ENCODE peak calls at places on chromosomes 12 and 14, in nine cellular contexts. D is cerebellar cortex; E is NCI-H1105; F is fibroblast of the conjunctiva; W is stimulated activated CD4-positive, alpha-beta T cell treated with anti-CD3 and anti-CD28 coated beads, Interleukin-12 subunit alpha, Interleukin-12 subunit beta, amount 100 ng/mL, for 4 hours; Y is progenitor cell of endocrine pancreas; Z is hypothalamus; U is HEK293T; B is lower lobe of right lung. N is an unnamed sample.

GRCh38 chr14:104996483-104996882 is 10.9 kb downstream of the CLBA1 start:
- DNase-seq in D (no peak), E (no peak), F (no peak), W (no peak), Y (no peak), Z (no peak), U (no peak), B (no peak), N (no peak)

GRCh38 chr12:110992909-110993308 is 72.5 kb upstream of the MYL2 start:
- DNase-seq in D (no peak), E (no peak), F (no peak), W (no peak), Y (no peak), Z (no peak), U (no peak), B (no peak), N (no peak)

GRCh38 chr12:59620326-59620725 is 24.5 kb downstream of the SLC16A7 start:
- DNase-seq in D (no peak), E (no peak), F (no peak), W (no peak), Y (no peak), Z (no peak), U (no peak), B (no peak), N (no peak)

GRCh38 chr14:65438266-65438933 is 25.9 kb downstream of the FUT8 start:
- DNase-seq in D (no peak), E (no peak), F (no peak), W (no peak), Y (no peak), Z (no peak), U (no peak), B (no peak), N (no peak)

GRCh38 chr14:34220921-34221320 is 241.1 kb downstream of the SPTSSA start:
- DNase-seq in D (no peak), E (no peak), F (no peak), W (no peak), Y (no peak), Z (no peak), U (no peak), B (no peak), N (no peak)

GRCh38 chr12:111386891-111387290 is 18.0 kb upstream of the PHETA1 start:
- DNase-seq in D (no peak), E (no peak), F (no peak), W (no peak), Y (no peak), Z (no peak), U (no peak), B (no peak), N (no peak)

GRCh38 chr12:67747869-67748760 is 99.6 kb downstream of the DYRK2 start:
- DNase-seq in D (no peak), E (no peak), F (no peak), W (no peak), Y (no peak), Z (no peak), U (no peak), B (no peak), N (peak)

GRCh38 chr14:106694638-106695393 is 1168.4 kb downstream of the TMEM121 start:
- DNase-seq in D (no peak), E (peak), F (no peak), W (peak), Y (no peak), Z (no peak), U (no peak), B (peak), N (peak)

GRCh38 chr12:47967461-47968430 is 4.3 kb downstream of the TMEM106C start:
- DNase-seq in D (no peak), E (no peak), F (no peak), W (no peak), Y (no peak), Z (no peak), U (no peak), B (no peak), N (no peak)

GRCh38 chr12:21941522-21942376 is 523 bp upstream of the ABCC9 start:
- DNase-seq in D (no peak), E (no peak), F (peak), W (no peak), Y (peak), Z (no peak), U (peak), B (peak), N (peak)

GRCh38 chr12:93015970-93016751 is 87.1 kb upstream of the EEA1 start:
- DNase-seq in D (no peak), E (peak), F (no peak), W (no peak), Y (peak), Z (no peak), U (no peak), B (no peak), N (peak)

GRCh38 chr14:22007278-22008097 is 333.9 kb upstream of the OR4E1 start:
- DNase-seq in D (no peak), E (no peak), F (no peak), W (no peak), Y (no peak), Z (no peak), U (no peak), B (no peak), N (no peak)

GRCh38 chr12:30187426-30187825 is 403.7 kb upstream of the TMTC1 start:
- DNase-seq in D (no peak), E (no peak), F (no peak), W (no peak), Y (no peak), Z (no peak), U (no peak), B (no peak), N (no peak)

GRCh38 chr12:6552140-6552551 is 3.7 kb downstream of the IFFO1 start:
- DNase-seq in D (peak), E (no peak), F (no peak), W (no peak), Y (no peak), Z (no peak), U (no peak), B (no peak), N (no peak)

GRCh38 chr12:98893601-98894411 is 248.7 kb downstream of the APAF1 start:
- DNase-seq in D (peak), E (peak), F (no peak), W (no peak), Y (no peak), Z (no peak), U (no peak), B (no peak), N (no peak)

GRCh38 chr14:60845523-60845922 is 111.0 kb downstream of the MNAT1 start:
- DNase-seq in D (no peak), E (no peak), F (no peak), W (no peak), Y (no peak), Z (no peak), U (no peak), B (no peak), N (no peak)

GRCh38 chr14:70640938-70641547 is 673 bp upstream of the TTC9 start:
- DNase-seq in D (peak), E (peak), F (no peak), W (peak), Y (no peak), Z (no peak), U (peak), B (peak), N (peak)

N was measured in left colon.